ENCODE peak calls at places on chromosomes 12 and 14, in seven cellular contexts. K is H7; P is stimulated activated CD8-positive, alpha-beta memory T cell treated with anti-CD3 and anti-CD28 coated beads, Interleukin-7, amount 100 ng/mL, for 4 hours; H is heart right ventricle; A is HuH-7.5; Q is RPMI7951; W is effector memory CD4-positive, alpha-beta T cell. Z is an unnamed sample.

GRCh38 chr12:47397664-47398281 is 308.1 kb downstream of the RPAP3 start:
- DNase-seq in K (peak), P (no peak), H (no peak), A (peak), Q (peak), W (peak), Z (no peak)

GRCh38 chr14:104597576-104597975 is 7.0 kb downstream of the TMEM179 start:
- DNase-seq in K (peak), P (no peak), H (no peak), A (no peak), Q (no peak), W (no peak), Z (no peak)

GRCh38 chr12:109573029-109573913 is at the start of the genes MMAB and MVK:
- DNase-seq in K (peak), P (peak), H (peak), A (peak), Q (peak), W (peak), Z (peak)

GRCh38 chr12:63978519-63978918 is 134.0 kb downstream of the SRGAP1 start:
- DNase-seq in K (no peak), P (no peak), H (no peak), A (no peak), Q (peak), W (no peak), Z (no peak)

GRCh38 chr14:69933623-69934275 is 54.5 kb downstream of the SMOC1 start:
- DNase-seq in K (no peak), P (no peak), H (no peak), A (no peak), Q (no peak), W (no peak), Z (no peak)

GRCh38 chr12:51162217-51162616 is 10.7 kb downstream of the TFCP2 start:
- DNase-seq in K (no peak), P (no peak), H (no peak), A (no peak), Q (no peak), W (no peak), Z (no peak)

GRCh38 chr12:106978035-106978800 is 8.7 kb downstream of the MTERF2 start:
- DNase-seq in K (no peak), P (no peak), H (peak), A (no peak), Q (no peak), W (no peak), Z (peak)

GRCh38 chr12:65508281-65509035 is 230.0 kb downstream of the MSRB3 start:
- DNase-seq in K (no peak), P (no peak), H (no peak), A (no peak), Q (no peak), W (no peak), Z (no peak)

GRCh38 chr14:67240168-67240932 is 885 bp upstream of the PALS1 start:
- DNase-seq in K (peak), P (no peak), H (peak), A (peak), Q (peak), W (peak), Z (peak)

GRCh38 chr12:133106253-133106652 is 23.8 kb downstream of the ZNF891 start:
- DNase-seq in K (no peak), P (no peak), H (no peak), A (no peak), Q (peak), W (no peak), Z (no peak)

GRCh38 chr14:52575858-52576257 is 23.2 kb downstream of the GPR137C start:
- DNase-seq in K (no peak), P (no peak), H (no peak), A (no peak), Q (no peak), W (no peak), Z (no peak)

GRCh38 chr14:64507376-64508156 is 3.0 kb downstream of the ZBTB1 start:
- DNase-seq in K (no peak), P (no peak), H (no peak), A (no peak), Q (no peak), W (peak), Z (no peak)

GRCh38 chr12:124501827-124502226 is 65.6 kb downstream of the NCOR2 start:
- DNase-seq in K (no peak), P (no peak), H (peak), A (no peak), Q (no peak), W (no peak), Z (no peak)

GRCh38 chr14:35402323-35403084 is 2.0 kb downstream of the NFKBIA start:
- DNase-seq in K (no peak), P (no peak), H (no peak), A (no peak), Q (no peak), W (peak), Z (peak)

GRCh38 chr12:112536367-112536730 is 117.6 kb downstream of the PTPN11 start:
- DNase-seq in K (no peak), P (no peak), H (no peak), A (no peak), Q (no peak), W (no peak), Z (no peak)